ENCODE peak calls at places on chromosomes 2 and 18, in ten cellular contexts. T, Z, D, O, M, Y, U, C, S and H are unnamed samples.

GRCh38 chr18:78506031-78506461 is 473.6 kb upstream of the SALL3 start:
- DNase-seq in T (peak), Z (no peak), D (no peak), O (no peak), M (no peak), Y (no peak), U (no peak), C (no peak), S (no peak), H (peak)

GRCh38 chr2:215290980-215291599 is 20.8 kb upstream of the ATIC start:
- DNase-seq in T (no peak), Z (no peak), D (no peak), O (no peak), M (no peak), Y (no peak), U (no peak), C (no peak), S (no peak), H (no peak)

GRCh38 chr2:7035884-7036283 is 118.7 kb downstream of the RNF144A start:
- DNase-seq in T (no peak), Z (no peak), D (no peak), O (no peak), M (no peak), Y (no peak), U (no peak), C (no peak), S (no peak), H (no peak)

GRCh38 chr18:73626221-73626620 is 521.4 kb downstream of the FBXO15 start:
- DNase-seq in T (no peak), Z (no peak), D (no peak), O (no peak), M (no peak), Y (no peak), U (no peak), C (no peak), S (no peak), H (no peak)

GRCh38 chr2:96685285-96685591 is 42.7 kb downstream of the FER1L5 start:
- DNase-seq in T (no peak), Z (no peak), D (no peak), O (no peak), M (no peak), Y (no peak), U (no peak), C (no peak), S (no peak), H (no peak)

GRCh38 chr2:74440005-74440377 is 1.7 kb downstream of the RTKN start:
- DNase-seq in T (no peak), Z (no peak), D (no peak), O (no peak), M (no peak), Y (peak), U (no peak), C (peak), S (peak), H (peak)

GRCh38 chr2:234453216-234453615 is 43.7 kb downstream of the ARL4C start:
- DNase-seq in T (no peak), Z (no peak), D (no peak), O (no peak), M (no peak), Y (no peak), U (no peak), C (no peak), S (no peak), H (no peak)

GRCh38 chr2:216519154-216519762 is 20.6 kb downstream of the RPL37A start:
- DNase-seq in T (peak), Z (peak), D (peak), O (peak), M (peak), Y (peak), U (peak), C (peak), S (no peak), H (peak)

GRCh38 chr18:49617846-49618245 is 56.0 kb downstream of the LIPG start:
- DNase-seq in T (no peak), Z (no peak), D (no peak), O (no peak), M (no peak), Y (no peak), U (no peak), C (peak), S (no peak), H (no peak)

GRCh38 chr18:44564922-44565321 is 115.8 kb upstream of the SETBP1 start:
- DNase-seq in T (no peak), Z (no peak), D (no peak), O (no peak), M (no peak), Y (no peak), U (no peak), C (peak), S (no peak), H (no peak)

GRCh38 chr2:233349005-233349998 is 5.0 kb upstream of the DGKD start:
- DNase-seq in T (no peak), Z (no peak), D (no peak), O (peak), M (peak), Y (no peak), U (no peak), C (peak), S (peak), H (peak)

GRCh38 chr2:96792772-96793749 is 23.0 kb upstream of the CNNM3 start:
- DNase-seq in T (no peak), Z (no peak), D (no peak), O (no peak), M (no peak), Y (no peak), U (no peak), C (no peak), S (no peak), H (no peak)

GRCh38 chr2:207719008-207719407 is 7.6 kb downstream of the CCNYL1 start:
- DNase-seq in T (no peak), Z (no peak), D (no peak), O (no peak), M (no peak), Y (no peak), U (no peak), C (no peak), S (no peak), H (no peak)

GRCh38 chr2:39881494-39881893 is 102.4 kb upstream of the THUMPD2 start:
- DNase-seq in T (no peak), Z (no peak), D (no peak), O (no peak), M (no peak), Y (no peak), U (no peak), C (peak), S (no peak), H (no peak)